ENCODE peak calls at places on chromosomes 5 and 9, in seven cellular contexts. J, E, H, G, M, W and K are unnamed samples.
A peak's percentile ranks its signal among the peaks of the same experiment; 100 is the strongest.

GRCh38 chr5:154287136-154287535 is 96.6 kb downstream of the GALNT10 start:
- DNase-seq in J (no peak), E (no peak), H (no peak), G (no peak), M (no peak), W (peak; percentile 82), K (peak; percentile 47)

GRCh38 chr9:123131993-123132392 is 98.5 kb downstream of the GPR21 start:
- DNase-seq in J (no peak), E (no peak), H (no peak), G (no peak), M (no peak), W (no peak), K (no peak)

GRCh38 chr5:174421408-174421805 is 303.0 kb upstream of the MSX2 start:
- DNase-seq in J (no peak), E (no peak), H (no peak), G (no peak), M (no peak), W (no peak), K (peak; percentile 78)

GRCh38 chr5:152901754-152902153 is 496.7 kb upstream of the NMUR2 start:
- DNase-seq in J (no peak), E (no peak), H (no peak), G (no peak), M (no peak), W (no peak), K (no peak)

GRCh38 chr9:3028535-3028934 is 184.6 kb upstream of the PUM3 start:
- DNase-seq in J (no peak), E (no peak), H (no peak), G (no peak), M (no peak), W (no peak), K (no peak)

GRCh38 chr9:93132287-93132927 is 1.6 kb downstream of the NINJ1 start:
- DNase-seq in J (no peak), E (no peak), H (no peak), G (no peak), M (no peak), W (peak; percentile 45), K (no peak)

GRCh38 chr5:108700928-108701327 is 46.8 kb upstream of the FER start:
- DNase-seq in J (no peak), E (no peak), H (no peak), G (no peak), M (no peak), W (no peak), K (no peak)

GRCh38 chr9:123453904-123454321 is 97.9 kb downstream of the CRB2 start:
- DNase-seq in J (no peak), E (no peak), H (peak; percentile 74), G (no peak), M (no peak), W (no peak), K (no peak)

GRCh38 chr5:168697034-168697720 is 118.0 kb upstream of the PANK3 start:
- DNase-seq in J (no peak), E (no peak), H (no peak), G (no peak), M (no peak), W (no peak), K (no peak)

GRCh38 chr5:37710965-37711364 is 128.9 kb downstream of the GDNF start:
- DNase-seq in J (no peak), E (no peak), H (no peak), G (no peak), M (no peak), W (peak; percentile 69), K (no peak)

GRCh38 chr5:173786296-173787187 is 101.6 kb upstream of the CPEB4 start:
- DNase-seq in J (peak; percentile 66), E (no peak), H (no peak), G (no peak), M (no peak), W (no peak), K (no peak)

GRCh38 chr9:106945727-106946690 is 83.0 kb downstream of the ZNF462 start:
- DNase-seq in J (no peak), E (no peak), H (no peak), G (no peak), M (no peak), W (peak; percentile 89), K (no peak)

GRCh38 chr5:136036991-136037705 is 8.4 kb downstream of the TGFBI start:
- DNase-seq in J (no peak), E (no peak), H (no peak), G (peak; percentile 15), M (peak; percentile 39), W (peak; percentile 81), K (no peak)

GRCh38 chr9:101130089-101130488 is 101.6 kb downstream of the PLPPR1 start:
- DNase-seq in J (no peak), E (no peak), H (no peak), G (no peak), M (no peak), W (no peak), K (no peak)